ENCODE peak calls at places on chromosomes 1 and 21, in five cellular contexts. N is AG09309, O is fibroblast of pulmonary artery, I is SJSA1, J is coronary artery. H is an unnamed sample.
A peak's percentile ranks its signal among the peaks of the same experiment; 100 is the strongest.

GRCh38 chr1:19643113-19643512 is 998 bp upstream of the NBL1 start:
- DNase-seq in O (no peak), N (no peak), J (peak; percentile 75), I (no peak), H (no peak)

GRCh38 chr21:39908265-39908923 is 41.2 kb downstream of the PCP4 start:
- DNase-seq in I (no peak), N (no peak), J (no peak), O (no peak), H (no peak)

GRCh38 chr1:172143384-172144025 is 277.0 kb upstream of the C1orf105 start:
- DNase-seq in J (no peak), O (peak; percentile 92), I (peak; percentile 83), N (no peak), H (no peak)

GRCh38 chr21:35924714-35925301 is 135.5 kb downstream of the SETD4 start:
- DNase-seq in I (no peak), J (no peak), N (peak; percentile 69), O (peak; percentile 60), H (peak; percentile 83)

GRCh38 chr1:12184008-12184681 is 17.4 kb downstream of the TNFRSF1B start:
- DNase-seq in N (no peak), J (peak; percentile 85), I (peak; percentile 86), O (peak; percentile 95), H (peak; percentile 28)

GRCh38 chr1:47684964-47685762 is 247.3 kb downstream of the FOXD2 start:
- DNase-seq in I (peak; percentile 65), N (no peak), O (no peak), J (peak; percentile 68), H (no peak)

GRCh38 chr1:242568666-242569065 is 44.2 kb upstream of the PLD5 start:
- DNase-seq in J (no peak), O (no peak), N (no peak), I (no peak), H (no peak)

GRCh38 chr1:41728403-41729202 is 190.1 kb downstream of the HIVEP3 start:
- DNase-seq in J (no peak), O (no peak), I (no peak), N (no peak), H (no peak)

GRCh38 chr1:117648015-117648414 is 42.2 kb downstream of the TENT5C start:
- DNase-seq in I (no peak), N (no peak), J (no peak), O (no peak), H (no peak)

GRCh38 chr1:43921022-43921421 is 12.6 kb upstream of the ARTN start:
- DNase-seq in J (no peak), O (no peak), I (no peak), N (no peak), H (no peak)

DNA sequence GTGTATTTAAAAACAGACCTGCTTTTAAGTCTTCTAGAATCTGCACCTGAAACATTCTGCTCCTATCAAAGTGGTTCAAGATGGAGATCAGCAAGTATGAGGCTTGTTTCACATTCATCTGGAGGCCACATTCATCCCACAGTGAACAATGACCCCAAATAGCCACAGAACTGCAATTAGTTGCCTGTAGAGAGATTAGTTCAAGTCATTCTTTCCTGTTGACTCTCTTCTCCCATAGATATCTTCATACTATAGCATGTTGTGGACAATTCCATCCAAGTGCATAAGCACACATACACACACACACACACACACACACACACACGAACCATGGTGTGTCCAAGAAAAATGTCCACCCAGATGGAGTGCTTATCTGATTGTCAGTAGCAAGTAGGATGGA is 101.7 kb upstream of the FGGY start:
- DNase-seq in O (no peak), I (no peak), J (no peak), N (no peak), H (no peak)
- H3K4me3 ChIP-seq in O (no peak overlapping the region), I (no peak overlapping the region), J (no peak overlapping the region), N (no peak overlapping the region), H (no peak overlapping the region)

GRCh38 chr21:41367598-41368360 is 6.0 kb downstream of the MX2 start:
- DNase-seq in I (no peak), O (no peak), J (no peak), N (no peak), H (no peak)

GRCh38 chr21:41366522-41367151 is 4.8 kb downstream of the MX2 start:
- DNase-seq in I (no peak), J (peak; percentile 70), N (peak; percentile 63), O (peak; percentile 72), H (peak; percentile 26)

GRCh38 chr21:41369105-41369914 is 7.5 kb downstream of the MX2 start:
- DNase-seq in O (no peak), N (no peak), J (no peak), I (no peak), H (no peak)

GRCh38 chr21:41369915-41370839 is 8.3 kb downstream of the MX2 start:
- DNase-seq in I (no peak), O (no peak), N (no peak), J (no peak), H (no peak)

DNA sequence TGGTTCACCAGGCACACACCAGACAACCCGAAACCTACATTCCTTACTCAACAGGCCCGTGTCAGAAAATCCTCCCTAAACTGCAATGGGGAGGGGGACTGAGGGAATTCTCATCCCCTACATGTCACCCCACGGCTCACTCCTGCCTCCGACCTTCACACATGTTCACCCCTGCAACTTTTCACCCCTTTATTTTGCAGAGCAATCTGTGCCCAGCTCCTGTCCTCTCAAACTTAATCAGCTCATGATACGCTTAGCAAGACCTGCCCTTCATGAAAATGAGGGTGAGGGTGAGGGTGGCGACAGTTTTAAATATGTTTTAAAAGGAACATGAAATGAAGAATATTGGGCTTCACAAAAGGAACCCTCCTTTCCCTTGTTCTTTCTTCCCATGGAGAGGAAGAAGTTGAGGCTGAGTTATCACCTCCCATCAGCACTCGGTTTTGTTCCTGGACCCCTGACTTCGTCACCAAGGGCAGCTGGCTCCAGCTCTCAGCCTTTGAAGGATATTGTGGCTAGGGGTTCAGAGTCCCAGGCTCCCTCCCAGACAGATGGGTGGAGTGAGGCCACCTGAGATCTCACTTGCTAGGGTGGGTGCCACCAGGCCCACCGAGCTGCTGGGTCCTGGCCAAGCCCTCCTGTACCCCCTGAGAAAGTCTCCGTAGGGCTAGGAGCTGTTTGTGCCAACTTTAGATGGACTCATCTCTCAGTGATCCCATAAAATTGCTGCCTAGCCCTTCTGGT is 6.7 kb downstream of the MX2 start:
- DNase-seq in J (no peak), O (no peak), N (no peak), I (no peak), H (no peak)
- H3K4me3 ChIP-seq in J (peak overlapping the region; percentile 62), O (no peak overlapping the region), N (no peak overlapping the region), I (no peak overlapping the region), H (no peak overlapping the region)

DNA sequence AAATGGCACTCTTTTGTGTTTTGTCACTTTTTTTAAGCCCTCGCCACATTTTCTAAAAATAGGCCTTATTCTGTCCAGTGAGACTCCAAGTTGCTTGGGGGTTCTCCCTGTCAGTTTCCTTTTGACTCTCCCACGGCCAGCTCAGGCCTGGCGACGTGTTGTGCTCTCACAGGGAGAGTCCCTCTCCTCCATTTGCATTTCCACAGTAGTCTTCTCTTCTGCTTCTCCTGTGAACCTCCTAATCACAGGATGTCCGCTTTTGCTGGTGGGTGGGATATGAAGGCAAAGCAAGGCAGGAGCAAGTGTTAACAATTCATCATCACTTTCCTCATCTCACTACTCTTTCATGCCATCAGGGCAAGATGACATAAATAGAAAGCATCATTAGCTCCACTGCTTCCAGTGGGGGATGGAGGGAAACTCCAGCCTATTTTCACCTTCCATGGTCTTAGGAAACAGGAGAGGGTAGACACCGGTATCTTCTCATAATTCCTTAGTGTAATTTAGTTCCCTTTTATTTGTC is 99.8 kb downstream of the INTS7 start:
- DNase-seq in O (no peak), J (no peak), N (no peak), I (no peak), H (no peak)
- H3K4me3 ChIP-seq in O (no peak overlapping the region), J (no peak overlapping the region), N (no peak overlapping the region), I (no peak overlapping the region), H (no peak overlapping the region)

GRCh38 chr1:2796890-2797740 is 4.4 kb downstream of the TTC34 start:
- DNase-seq in O (no peak), J (no peak), I (no peak), N (no peak), H (no peak)
- H3K4me3 ChIP-seq in O (no peak overlapping the region), J (no peak overlapping the region), I (no peak overlapping the region), N (no peak overlapping the region), H (no peak overlapping the region)

H was measured in kidney epithelial cell.